ENCODE peak calls at places on chromosome 5, in nine cellular contexts. E, Q, F, J, U, A, P, L and M are unnamed samples.

GRCh38 chr5:169256191-169256590 is 44.7 kb downstream of the SLIT3 start:
- DNase-seq in U (no peak), E (no peak), F (no peak), P (no peak), J (no peak), Q (no peak), A (no peak), L (no peak), M (no peak)

GRCh38 chr5:80002677-80003076 is 11.6 kb upstream of the MTX3 start:
- DNase-seq in Q (no peak), F (no peak), U (no peak), P (no peak), A (no peak), L (no peak), J (no peak), E (no peak), M (no peak)

GRCh38 chr5:77400645-77401044 is 91.5 kb downstream of the WDR41 start:
- DNase-seq in A (no peak), L (no peak), F (no peak), U (no peak), J (no peak), Q (no peak), P (no peak), E (no peak), M (no peak)

GRCh38 chr5:156096259-156096658 is 230.7 kb upstream of the SGCD start:
- DNase-seq in F (no peak), J (no peak), U (no peak), A (no peak), P (no peak), E (no peak), Q (no peak), L (peak; percentile 28), M (no peak)

GRCh38 chr5:58674711-58675110 is 91.8 kb downstream of the RAB3C start:
- DNase-seq in U (no peak), F (no peak), A (no peak), E (no peak), Q (no peak), J (no peak), L (no peak), P (no peak), M (no peak)

GRCh38 chr5:135249658-135250057 is 149.4 kb downstream of the MACROH2A1 start:
- DNase-seq in U (no peak), L (no peak), A (no peak), J (peak; percentile 50), F (no peak), Q (no peak), E (no peak), P (no peak), M (no peak)

GRCh38 chr5:125267636-125268248 is 521.3 kb upstream of the ZNF608 start:
- DNase-seq in A (no peak), L (no peak), Q (peak; percentile 86), E (no peak), F (no peak), J (peak; percentile 6), P (no peak), U (no peak), M (no peak)

GRCh38 chr5:123813937-123814624 is 302.1 kb downstream of the CSNK1G3 start:
- DNase-seq in L (peak; percentile 82), U (no peak), P (peak; percentile 41), E (peak; percentile 49), A (no peak), Q (peak; percentile 64), F (peak; percentile 93), J (peak; percentile 81), M (peak; percentile 74)

GRCh38 chr5:154146409-154146808 is 44.1 kb upstream of the GALNT10 start:
- DNase-seq in E (no peak), Q (no peak), L (no peak), J (no peak), A (no peak), U (no peak), F (no peak), P (no peak), M (no peak)

GRCh38 chr5:124747770-124748686 is 1.6 kb upstream of the ZNF608 start:
- DNase-seq in E (peak; percentile 94), A (no peak), Q (no peak), F (peak; percentile 86), J (no peak), U (no peak), P (no peak), L (peak; percentile 47), M (peak; percentile 54)